ENCODE peak calls at places on chromosomes 13 and 19, in five cellular contexts. X is H9, I is mesendoderm, J is IMR-90, U is neuronal stem cell. O is an unnamed sample.

GRCh38 chr19:11254662-11255061 is 7.7 kb downstream of the DOCK6 start:
- DNase-seq in X (no peak), U (no peak), I (no peak), J (no peak), O (no peak)

GRCh38 chr19:48943081-48943480 is 9.6 kb downstream of the DHDH start:
- DNase-seq in J (no peak), U (no peak), I (no peak), X (no peak), O (no peak)

GRCh38 chr19:4352701-4353121 is 9.3 kb downstream of the MPND start:
- DNase-seq in U (peak), X (peak), I (peak), J (peak), O (peak)

GRCh38 chr13:110663044-110663443 is 42.9 kb downstream of the CARS2 start:
- DNase-seq in J (no peak), I (no peak), X (no peak), U (no peak), O (no peak)

GRCh38 chr19:43476606-43477005 is 11.2 kb upstream of the LYPD3 start:
- DNase-seq in J (peak), I (peak), U (no peak), X (no peak), O (no peak)

GRCh38 chr19:6069268-6069771 is 41.0 kb downstream of the RFX2 start:
- DNase-seq in X (no peak), U (no peak), I (no peak), J (no peak), O (no peak)

GRCh38 chr19:55368701-55369563 is 1.3 kb downstream of the IL11 start:
- DNase-seq in U (no peak), I (peak), J (peak), X (peak), O (no peak)

GRCh38 chr13:51659276-51660127 is 75.2 kb downstream of the WDFY2 start:
- DNase-seq in I (no peak), U (no peak), X (no peak), J (no peak), O (no peak)

GRCh38 chr19:31979949-31980670 is 365.3 kb upstream of the ZNF507 start:
- DNase-seq in I (no peak), X (no peak), U (no peak), J (no peak), O (peak)

GRCh38 chr19:34220472-34221063 is 33.8 kb upstream of the GARRE1 start:
- DNase-seq in J (peak), X (peak), I (peak), U (peak), O (peak)

GRCh38 chr13:51453959-51454703 is 1.3 kb upstream of the INTS6 start:
- DNase-seq in X (no peak), J (peak), I (peak), U (peak), O (no peak)

GRCh38 chr13:71775946-71776345 is 91.1 kb downstream of the DACH1 start:
- DNase-seq in I (no peak), J (no peak), X (no peak), U (no peak), O (no peak)

GRCh38 chr19:32767951-32768679 is 48.5 kb downstream of the TDRD12 start:
- DNase-seq in X (no peak), J (no peak), I (no peak), U (no peak), O (no peak)

GRCh38 chr13:108705031-108705430 is 75.6 kb downstream of the MYO16 start:
- DNase-seq in X (no peak), U (no peak), I (no peak), J (no peak), O (no peak)

GRCh38 chr13:111589321-111589720 is 268.9 kb downstream of the TEX29 start:
- DNase-seq in J (no peak), I (no peak), X (peak), U (no peak), O (no peak)

GRCh38 chr13:112744306-112745021 is 54.6 kb downstream of the ATP11A start:
- DNase-seq in J (peak), X (no peak), I (no peak), U (no peak), O (no peak)

GRCh38 chr19:46944918-46945628 is 74.6 kb upstream of the NPAS1 start:
- DNase-seq in J (peak), U (peak), I (peak), X (peak), O (peak)

GRCh38 chr19:31496076-31496475 is 146.8 kb upstream of the TSHZ3 start:
- DNase-seq in X (no peak), I (no peak), J (no peak), U (no peak), O (no peak)

GRCh38 chr13:51920786-51921185 is 59.0 kb downstream of the CCDC70 start:
- DNase-seq in X (peak), I (peak), J (no peak), U (no peak), O (no peak)

GRCh38 chr13:99859178-99860177 is 112.1 kb downstream of the ZIC5 start:
- DNase-seq in X (no peak), I (no peak), U (no peak), J (no peak), O (no peak)

GRCh38 chr19:48135411-48135810 is 24.8 kb upstream of the PLA2G4C start:
- DNase-seq in J (no peak), U (no peak), X (no peak), I (no peak), O (peak)

GRCh38 chr13:77375554-77375953 is 48.7 kb upstream of the MYCBP2 start:
- DNase-seq in X (no peak), I (no peak), J (no peak), U (no peak), O (no peak)

GRCh38 chr19:53977991-53978731 is 13.3 kb upstream of the CACNG6 start:
- DNase-seq in I (peak), U (peak), X (peak), J (peak), O (peak)

GRCh38 chr13:53382008-53382407 is 353.4 kb downstream of the OLFM4 start:
- DNase-seq in J (no peak), U (no peak), I (peak), X (peak), O (no peak)

GRCh38 chr13:83024226-83024625 is 858.0 kb downstream of the SLITRK1 start:
- DNase-seq in U (no peak), X (no peak), I (no peak), J (peak), O (no peak)

GRCh38 chr19:3578390-3578789 is 5.6 kb downstream of the HMG20B start:
- DNase-seq in X (no peak), I (no peak), J (no peak), U (no peak), O (no peak)

GRCh38 chr19:45470147-45471081 is 2.6 kb downstream of the FOSB start:
- DNase-seq in U (no peak), X (no peak), I (peak), J (peak), O (no peak)

GRCh38 chr13:33119022-33119735 is 103.0 kb downstream of the KL start:
- DNase-seq in J (no peak), I (peak), X (no peak), U (no peak), O (no peak)

GRCh38 chr19:15108145-15108844 is 1.1 kb downstream of the SYDE1 start:
- DNase-seq in I (peak), J (no peak), X (no peak), U (no peak), O (no peak)

GRCh38 chr19:54432144-54432738 is 16.8 kb upstream of the LENG8 start:
- DNase-seq in X (no peak), I (no peak), J (no peak), U (no peak), O (no peak)

GRCh38 chr19:52198678-52199077 is 8.8 kb downstream of the PPP2R1A start:
- DNase-seq in X (no peak), J (no peak), U (no peak), I (no peak), O (no peak)
- H3K4ac ChIP-seq in X (no peak), J (no peak), U (no peak), I (no peak), O (no peak)

GRCh38 chr19:35266904-35267817 is 1.6 kb upstream of the USF2 start:
- DNase-seq in I (peak), J (peak), X (peak), U (no peak), O (no peak)
- H3K4ac ChIP-seq in I (peak), J (peak), X (no peak), U (no peak), O (no peak)

DNA sequence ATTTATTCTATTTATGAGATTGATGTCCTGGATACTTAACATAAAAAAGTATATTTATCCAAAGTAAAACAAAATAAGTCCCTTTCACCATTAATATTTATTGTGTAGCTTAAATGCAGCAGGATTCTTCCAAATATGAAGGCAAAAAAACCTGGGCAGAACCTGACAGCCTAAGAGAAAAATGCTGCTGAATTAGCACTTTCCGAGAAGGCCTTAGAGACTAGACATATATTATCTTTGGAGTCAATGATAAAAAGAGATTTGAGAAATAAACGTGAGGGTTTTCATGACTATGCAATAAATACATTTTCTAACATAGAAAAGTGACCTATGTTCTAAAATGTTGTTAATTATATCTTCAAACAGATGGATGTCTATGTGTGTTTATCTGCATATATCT is 566.9 kb downstream of the PCDH9 start:
- DNase-seq in U (no peak), I (no peak), X (no peak), J (no peak), O (no peak)
- H3K4ac ChIP-seq in U (no peak), I (no peak), X (no peak), J (no peak), O (no peak)

DNA sequence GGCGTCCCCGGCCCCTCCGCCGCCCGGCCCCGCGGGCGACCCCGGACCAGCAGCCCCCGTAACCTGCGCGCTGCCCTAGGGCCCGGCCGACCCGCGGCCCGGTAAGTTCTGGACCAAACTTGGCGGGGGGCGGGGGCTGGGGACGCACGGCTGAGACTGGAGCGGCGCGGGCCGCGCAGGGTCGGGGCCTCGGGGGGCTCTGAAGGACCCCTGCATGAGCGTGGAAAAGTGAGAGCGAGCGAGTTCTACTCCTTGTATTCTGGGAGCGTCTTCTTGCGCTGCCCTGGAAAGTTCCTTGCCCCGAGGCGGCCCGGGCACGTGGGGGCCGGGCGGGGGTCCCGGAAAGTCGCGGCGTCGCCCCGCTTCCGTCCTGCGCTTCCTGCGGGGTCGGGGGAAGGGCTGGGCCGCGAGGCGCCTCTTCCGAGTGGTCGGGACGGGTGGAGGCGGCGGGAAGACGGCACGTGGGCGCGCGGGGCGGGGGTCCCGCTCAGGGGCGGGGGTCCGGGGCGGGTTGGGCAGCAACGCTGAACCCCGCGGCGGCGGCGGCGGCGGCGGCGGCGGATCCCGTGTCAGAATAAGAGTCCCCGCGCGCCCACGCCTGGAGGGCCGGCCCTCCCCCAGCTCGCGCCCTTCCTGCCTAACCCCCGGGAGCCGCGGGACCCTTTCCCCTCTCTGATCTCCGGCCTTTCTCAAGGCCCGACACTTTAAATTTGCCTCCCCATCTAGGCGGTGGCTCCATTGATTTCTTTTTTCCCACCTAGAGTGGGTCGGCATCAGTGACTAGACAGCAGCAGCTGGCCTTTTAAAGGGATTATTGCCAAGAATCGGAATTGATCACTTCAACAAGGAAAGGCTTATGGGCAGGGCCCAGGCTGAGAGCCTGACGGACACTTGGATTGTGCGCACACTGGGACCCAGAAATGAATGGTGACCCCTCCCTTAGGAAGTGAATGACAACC is 723 bp downstream of the GATAD2A start:
- DNase-seq in X (peak), J (peak), I (peak), U (peak), O (no peak)
- H3K4ac ChIP-seq in X (no peak), J (peak), I (peak), U (no peak), O (no peak)

DNA sequence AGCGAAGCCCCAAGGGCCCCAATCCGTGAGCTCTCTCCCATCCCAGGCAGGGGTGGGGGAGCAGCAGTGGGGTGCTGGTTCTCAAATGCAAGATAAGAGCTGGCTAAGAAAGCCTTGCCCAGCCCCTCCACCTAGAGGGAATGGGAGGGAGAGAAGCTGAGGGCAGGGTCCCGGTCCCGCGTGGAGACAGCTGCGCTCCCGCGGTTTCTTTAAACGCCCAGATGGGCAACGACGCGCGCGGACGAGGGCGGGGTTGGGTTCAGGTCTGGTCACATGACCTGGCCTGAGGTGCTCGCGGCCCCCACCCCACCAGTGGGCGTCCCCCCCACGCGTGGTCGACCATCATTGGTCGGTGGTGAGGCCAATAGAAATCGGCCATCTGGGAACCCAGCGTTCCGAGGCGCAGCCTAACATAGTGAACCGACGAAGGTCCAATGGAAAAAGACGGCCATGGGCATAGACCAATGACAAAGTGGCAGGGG is 314 bp upstream of the CALR start:
- DNase-seq in U (peak), J (peak), I (peak), X (peak), O (peak)
- H3K4ac ChIP-seq in U (peak), J (peak), I (peak), X (no peak), O (peak)

GRCh38 chr13:24564881-24565280 is 52.3 kb upstream of the PARP4 start:
- DNase-seq in U (no peak), J (no peak), I (no peak), X (no peak), O (no peak)

GRCh38 chr13:24557121-24557520 is 44.5 kb upstream of the PARP4 start:
- DNase-seq in I (no peak), X (no peak), U (no peak), J (no peak), O (no peak)

DNA sequence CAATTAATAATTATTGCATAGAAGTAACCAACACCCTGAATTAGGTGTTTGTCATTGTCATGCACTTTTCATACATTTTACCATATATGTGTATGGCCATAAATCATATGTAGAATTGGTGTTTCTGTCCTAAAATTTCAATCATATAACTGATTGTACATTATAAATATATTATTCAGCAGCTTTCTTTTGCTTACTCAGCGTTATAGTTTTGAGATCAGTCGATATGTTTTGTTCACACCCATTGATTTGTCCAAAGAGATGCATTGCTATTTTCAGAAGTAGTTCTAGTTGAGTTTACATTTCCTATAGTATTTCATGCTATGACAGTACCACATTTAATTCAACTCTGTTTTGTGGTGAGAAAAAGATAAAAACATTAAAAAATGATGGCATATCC is 50.5 kb upstream of the PARP4 start:
- DNase-seq in I (no peak), X (no peak), U (no peak), J (no peak), O (no peak)
- H3K4ac ChIP-seq in I (no peak), X (no peak), U (no peak), J (no peak), O (no peak)

GRCh38 chr13:40553356-40553755 is 113.1 kb downstream of the FOXO1 start:
- DNase-seq in I (no peak), U (no peak), J (no peak), X (no peak), O (no peak)
- H3K4ac ChIP-seq in I (no peak), U (no peak), J (no peak), X (no peak), O (no peak)

DNA sequence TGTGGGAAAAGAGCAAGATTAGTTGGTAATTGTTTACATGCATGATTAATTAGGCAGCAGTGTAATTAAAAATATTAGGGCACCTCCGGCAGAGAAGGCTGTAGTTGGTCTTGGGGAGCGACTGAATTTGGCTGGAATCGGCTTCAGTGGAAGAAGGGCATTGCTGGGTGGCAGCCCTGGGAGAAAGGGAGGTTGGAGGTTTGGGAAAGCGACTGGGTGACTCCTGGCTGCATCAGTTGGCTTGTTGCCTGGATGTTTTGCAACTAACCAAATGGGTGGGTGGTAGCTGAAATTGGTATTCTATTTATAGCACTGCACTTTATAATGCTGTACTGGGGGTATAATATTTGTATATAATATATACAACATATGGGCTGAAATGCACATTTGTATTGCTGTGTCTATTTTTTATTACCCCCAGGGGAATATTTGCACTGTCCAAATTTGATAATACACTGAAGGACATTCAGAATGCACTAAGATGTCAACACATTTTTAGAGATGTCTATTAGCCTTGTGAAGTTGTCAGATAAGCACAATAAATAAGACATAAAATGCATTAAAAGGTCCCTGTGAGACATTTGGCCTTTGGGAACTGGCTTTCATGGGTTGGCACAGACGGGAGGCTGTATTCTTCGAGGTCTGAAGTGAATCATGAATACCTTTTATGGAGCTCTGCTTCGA is 1.7 kb downstream of the B3GLCT start:
- DNase-seq in J (peak), I (no peak), U (no peak), X (no peak), O (no peak)
- H3K4ac ChIP-seq in J (no peak), I (no peak), U (no peak), X (no peak), O (no peak)